ENCODE peak calls at places on chromosome 1, in five cellular contexts. G is GM04504, T is GM13977, Q is foreskin fibroblast, H is C1 segment of cervical spinal cord. M is an unnamed sample.

GRCh38 chr1:153688736-153689328 is 10.3 kb downstream of the NPR1 start:
- DNase-seq in T (no peak), Q (no peak), H (no peak), G (no peak), M (no peak)

GRCh38 chr1:229262239-229262638 is 8.7 kb upstream of the RAB4A start:
- DNase-seq in H (no peak), T (no peak), G (no peak), Q (no peak), M (no peak)

GRCh38 chr1:82491301-82491986 is 690.7 kb downstream of the ADGRL2 start:
- DNase-seq in T (no peak), G (peak), H (no peak), Q (peak), M (no peak)

GRCh38 chr1:196660912-196661311 is 9.1 kb downstream of the CFH start:
- DNase-seq in G (no peak), H (no peak), Q (peak), T (peak), M (peak)

GRCh38 chr1:53342735-53343470 is 15.0 kb upstream of the LRP8 start:
- DNase-seq in H (no peak), G (no peak), T (no peak), Q (no peak), M (no peak)

GRCh38 chr1:110192541-110192940 is 17.6 kb upstream of the KCNC4 start:
- DNase-seq in G (no peak), Q (no peak), H (no peak), T (no peak), M (no peak)

GRCh38 chr1:17877896-17878295 is 122.8 kb downstream of the ACTL8 start:
- DNase-seq in T (no peak), G (peak), Q (peak), H (no peak), M (no peak)

GRCh38 chr1:74732960-74733615 is at the start of the genes CRYZ and TYW3:
- DNase-seq in T (peak), Q (peak), G (peak), H (peak), M (peak)

GRCh38 chr1:206608108-206608698 is 4.1 kb downstream of the EIF2D start:
- DNase-seq in T (peak), H (no peak), Q (peak), G (no peak), M (peak)

M was measured in head of caudate nucleus.